ENCODE peak calls at places on chromosomes 6 and 20, in seven cellular contexts. Y is K562, I is HCT116, A is SK-N-SH, J is H1, G is HepG2, O is GM12878. M is an unnamed sample.
A peak's percentile ranks its signal among the peaks of the same experiment; 100 is the strongest.

GRCh38 chr6:52566853-52567279 is 10.0 kb downstream of the TRAM2 start:
- DNase-seq in I (no peak), O (no peak), J (no peak), G (peak; percentile 58), A (no peak), Y (no peak), M (no peak)

GRCh38 chr20:35618372-35619131 is 2.9 kb downstream of the SPAG4 start:
- DNase-seq in J (peak; percentile 67), I (no peak), Y (no peak), G (no peak), O (no peak), A (peak; percentile 37), M (no peak)

GRCh38 chr6:39280247-39280731 is 33.9 kb downstream of the KCNK17 start:
- DNase-seq in J (no peak), O (no peak), A (no peak), G (no peak), I (peak; percentile 69), Y (no peak), M (no peak)

GRCh38 chr6:140193269-140193668 is 818.8 kb upstream of the CITED2 start:
- DNase-seq in J (no peak), I (no peak), Y (no peak), A (no peak), G (no peak), O (no peak), M (no peak)

GRCh38 chr6:4004249-4004648 is 74.7 kb downstream of the FAM217A start:
- DNase-seq in J (no peak), I (no peak), Y (no peak), G (no peak), O (no peak), A (no peak), M (no peak)

GRCh38 chr6:140871911-140872310 is 1260.8 kb upstream of the GJE1 start:
- DNase-seq in G (no peak), I (no peak), J (no peak), A (no peak), O (no peak), Y (no peak), M (no peak)

GRCh38 chr6:49668083-49668511 is 31.5 kb upstream of the RHAG start:
- DNase-seq in A (no peak), J (no peak), G (no peak), Y (no peak), I (no peak), O (no peak), M (no peak)

GRCh38 chr20:343107-343506 is 3.8 kb upstream of the NRSN2 start:
- DNase-seq in J (no peak), A (no peak), O (no peak), I (no peak), Y (no peak), G (no peak), M (no peak)

GRCh38 chr6:48736486-48737206 is 625.6 kb upstream of the PTCHD4 start:
- DNase-seq in A (peak; percentile 3), G (no peak), I (no peak), O (no peak), Y (no peak), J (no peak), M (no peak)

GRCh38 chr20:63521602-63522001 is 1.0 kb downstream of the PPDPF start:
- DNase-seq in G (no peak), I (no peak), A (peak; percentile 76), O (no peak), J (peak; percentile 60), Y (no peak), M (no peak)

GRCh38 chr6:116096979-116097816 is 3.5 kb upstream of the NT5DC1 start:
- DNase-seq in G (no peak), O (no peak), I (no peak), A (peak; percentile 16), Y (no peak), J (no peak), M (no peak)

GRCh38 chr20:20740595-20740994 is 28.2 kb upstream of the RALGAPA2 start:
- DNase-seq in J (no peak), I (no peak), O (no peak), A (no peak), Y (no peak), G (no peak), M (no peak)

GRCh38 chr6:142302427-142303190 is 802 bp downstream of the ADGRG6 start:
- DNase-seq in G (peak; percentile 55), I (peak; percentile 53), A (no peak), J (peak; percentile 52), O (no peak), Y (no peak), M (no peak)

GRCh38 chr6:109397020-109397419 is 14.8 kb upstream of the CD164 start:
- DNase-seq in Y (peak; percentile 48), O (no peak), A (no peak), I (no peak), G (no peak), J (no peak), M (no peak)

GRCh38 chr20:3670511-3670910 is 7.3 kb upstream of the GFRA4 start:
- DNase-seq in A (peak; percentile 57), G (no peak), O (no peak), I (no peak), Y (no peak), J (no peak), M (no peak)

GRCh38 chr6:99295276-99295675 is 54.2 kb downstream of the FAXC start:
- DNase-seq in J (no peak), A (no peak), Y (no peak), I (no peak), O (no peak), G (no peak), M (no peak)

GRCh38 chr20:44738779-44739477 is 6.7 kb upstream of the KCNK15 start:
- DNase-seq in J (peak; percentile 75), Y (peak; percentile 88), I (peak; percentile 89), O (peak; percentile 63), G (peak; percentile 89), A (peak; percentile 88), M (peak; percentile 64)

GRCh38 chr6:43467752-43468151 is 9.6 kb upstream of the TJAP1 start:
- DNase-seq in A (no peak), G (no peak), O (no peak), J (no peak), Y (no peak), I (no peak), M (no peak)

GRCh38 chr6:43461936-43462335 is 6.6 kb upstream of the DLK2 start:
- DNase-seq in G (no peak), I (no peak), A (no peak), J (no peak), Y (no peak), O (no peak), M (no peak)

GRCh38 chr6:43468240-43468639 is 9.1 kb upstream of the TJAP1 start:
- DNase-seq in A (no peak), O (no peak), G (no peak), J (no peak), Y (no peak), I (no peak), M (no peak)

GRCh38 chr6:43465978-43466377 is 10.6 kb upstream of the DLK2 start:
- DNase-seq in J (no peak), Y (no peak), I (no peak), G (no peak), O (no peak), A (no peak), M (no peak)

DNA sequence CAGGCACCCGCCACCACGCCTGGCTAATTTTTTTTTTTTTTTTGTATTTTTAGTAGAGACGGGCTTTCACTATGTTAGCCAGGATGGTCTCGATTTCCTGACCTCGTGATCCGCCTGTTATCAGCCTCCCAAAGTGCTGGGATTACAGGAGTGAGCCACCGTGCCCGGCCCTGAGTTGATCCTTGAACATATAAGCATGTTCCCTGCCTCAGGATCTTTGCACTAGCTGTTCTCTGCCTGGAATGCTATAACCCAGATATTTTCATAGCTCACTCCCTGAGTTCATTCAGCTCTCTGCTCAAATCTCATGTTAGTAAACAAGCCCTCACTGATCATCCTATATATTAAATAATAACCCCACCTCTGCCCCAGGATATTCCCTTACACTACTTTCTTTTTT is 9.0 kb upstream of the DLK2 start:
- DNase-seq in Y (no peak), J (no peak), I (no peak), A (no peak), G (no peak), O (no peak), M (no peak)
- H3K27me3 ChIP-seq in Y (peaks cover 15% of the 10 kb centered on the region), J (no peaks in the 10 kb centered on the region), I (no peaks in the 10 kb centered on the region), A (peaks cover 4% of the 10 kb centered on the region), G (no peaks in the 10 kb centered on the region), O (no peaks in the 10 kb centered on the region), M (no peaks in the 10 kb centered on the region)

GRCh38 chr20:1565461-1565860 is 8.0 kb upstream of the SIRPD start:
- DNase-seq in J (no peak), G (peak; percentile 0), O (no peak), A (no peak), I (no peak), Y (no peak), M (no peak)
- TF ChIP-seq YY1 in J (no peak), G (no peak), O (no peak), A (no peak), I (no peak), Y (no peak), M (no peak)

GRCh38 chr20:61661025-61661424 is 404.7 kb downstream of the TAF4 start:
- DNase-seq in I (no peak), O (no peak), A (no peak), J (no peak), G (no peak), Y (no peak), M (no peak)

GRCh38 chr20:61660559-61660958 is 405.1 kb downstream of the TAF4 start:
- DNase-seq in I (no peak), Y (no peak), A (no peak), J (no peak), G (no peak), O (no peak), M (no peak)

GRCh38 chr20:61662226-61662945 is 403.3 kb downstream of the TAF4 start:
- DNase-seq in I (no peak), Y (peak; percentile 39), G (no peak), J (peak; percentile 77), A (peak; percentile 56), O (no peak), M (no peak)

GRCh38 chr20:61662946-61663460 is 402.7 kb downstream of the TAF4 start:
- DNase-seq in A (no peak), J (no peak), O (no peak), Y (no peak), G (no peak), I (no peak), M (no peak)

DNA sequence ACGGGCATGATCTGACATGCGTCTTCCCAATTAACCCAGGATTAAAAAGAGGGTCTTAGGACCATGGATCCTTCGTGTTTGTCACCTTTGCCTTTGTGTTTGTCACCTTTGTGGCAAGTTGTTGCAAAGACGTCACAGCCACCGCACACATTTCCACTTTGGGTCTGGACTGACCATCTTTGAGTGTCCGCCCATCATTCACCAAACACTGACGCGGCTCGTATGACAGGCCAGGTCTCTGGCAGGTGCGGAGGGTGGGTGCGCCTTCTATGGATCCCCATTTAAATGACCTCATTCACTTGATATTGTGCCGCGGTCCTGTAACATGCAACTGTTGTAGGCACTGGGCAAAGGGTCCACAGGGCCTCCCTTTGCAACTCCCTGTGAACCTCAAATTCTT is 404.1 kb downstream of the TAF4 start:
- DNase-seq in Y (no peak), A (no peak), J (no peak), O (no peak), I (no peak), G (no peak), M (no peak)
- H3K27me3 ChIP-seq in Y (peaks cover 67% of the 10 kb centered on the region), A (no peaks in the 10 kb centered on the region), J (peaks cover 4% of the 10 kb centered on the region), O (no peaks in the 10 kb centered on the region), I (peaks cover 10% of the 10 kb centered on the region), G (peaks cover 22% of the 10 kb centered on the region), M (peaks cover 74% of the 10 kb centered on the region)

GRCh38 chr6:126914172-126914571 is 204.3 kb upstream of the RSPO3 start:
- DNase-seq in J (no peak), G (no peak), A (no peak), O (no peak), Y (no peak), I (no peak), M (no peak)

GRCh38 chr6:126923807-126924206 is 194.7 kb upstream of the RSPO3 start:
- DNase-seq in J (no peak), O (no peak), G (no peak), Y (no peak), A (no peak), I (no peak), M (no peak)

GRCh38 chr6:126919947-126920346 is 198.5 kb upstream of the RSPO3 start:
- DNase-seq in I (no peak), J (no peak), O (no peak), G (no peak), Y (no peak), A (no peak), M (no peak)
- TF ChIP-seq YY1 in I (no peak), J (no peak), O (no peak), G (no peak), Y (no peak), A (no peak), M (no peak)

M was measured in NT2/D1.